ENCODE peak calls at places on chromosomes 3 and 15, in ten cellular contexts. B, M, O, C, G, V, U, N, E and X are unnamed samples.

GRCh38 chr3:140760324-140761075 is 82.6 kb downstream of the TRIM42 start:
- DNase-seq in B (no peak), M (no peak), O (no peak), C (no peak), G (no peak), V (no peak), U (no peak), N (no peak), E (no peak), X (no peak)

GRCh38 chr15:58731756-58732535 is 17.6 kb downstream of the ADAM10 start:
- DNase-seq in B (no peak), M (peak; percentile 29), O (no peak), C (no peak), G (peak; percentile 91), V (no peak), U (peak; percentile 71), N (no peak), E (no peak), X (no peak)

GRCh38 chr3:158053386-158053785 is 52.8 kb downstream of the SHOX2 start:
- DNase-seq in B (no peak), M (no peak), O (no peak), C (no peak), G (no peak), V (no peak), U (no peak), N (no peak), E (no peak), X (no peak)

GRCh38 chr15:74913041-74913440 is 6.4 kb upstream of the FAM219B start:
- DNase-seq in B (no peak), M (no peak), O (no peak), C (no peak), G (peak; percentile 27), V (no peak), U (peak; percentile 25), N (no peak), E (no peak), X (no peak)

GRCh38 chr3:176561826-176562225 is 635.5 kb downstream of the TBL1XR1 start:
- DNase-seq in B (no peak), M (no peak), O (no peak), C (no peak), G (no peak), V (no peak), U (no peak), N (no peak), E (no peak), X (no peak)

GRCh38 chr15:80020731-80021130 is 38.7 kb upstream of the ZFAND6 start:
- DNase-seq in B (no peak), M (no peak), O (no peak), C (no peak), G (no peak), V (peak; percentile 22), U (no peak), N (no peak), E (no peak), X (no peak)

GRCh38 chr3:69444980-69445379 is 59.1 kb upstream of the FRMD4B start:
- DNase-seq in B (peak; percentile 32), M (peak; percentile 58), O (no peak), C (no peak), G (peak; percentile 81), V (no peak), U (peak; percentile 43), N (no peak), E (no peak), X (no peak)

GRCh38 chr15:64699767-64700388 is 75.5 kb downstream of the RBPMS2 start:
- DNase-seq in B (no peak), M (no peak), O (no peak), C (peak; percentile 90), G (peak; percentile 60), V (no peak), U (peak; percentile 24), N (no peak), E (peak; percentile 18), X (no peak)

GRCh38 chr3:36025232-36025631 is 355.1 kb upstream of the STAC start:
- DNase-seq in B (no peak), M (no peak), O (no peak), C (no peak), G (no peak), V (no peak), U (no peak), N (no peak), E (no peak), X (no peak)

GRCh38 chr15:25504307-25504706 is 65.5 kb upstream of the UBE3A start:
- DNase-seq in B (no peak), M (no peak), O (no peak), C (no peak), G (peak; percentile 85), V (no peak), U (peak; percentile 12), N (no peak), E (no peak), X (no peak)

GRCh38 chr15:78850926-78851600 is 21.6 kb upstream of the MORF4L1 start:
- DNase-seq in B (peak; percentile 59), M (no peak), O (no peak), C (peak; percentile 50), G (no peak), V (no peak), U (no peak), N (no peak), E (peak; percentile 31), X (no peak)

GRCh38 chr3:126542340-126543241 is 16.1 kb downstream of the C3orf22 start:
- DNase-seq in B (no peak), M (no peak), O (no peak), C (no peak), G (no peak), V (no peak), U (no peak), N (no peak), E (no peak), X (no peak)

GRCh38 chr3:83890039-83890762 is 1068.6 kb upstream of the CADM2 start:
- DNase-seq in B (no peak), M (peak; percentile 16), O (no peak), C (no peak), G (no peak), V (no peak), U (no peak), N (no peak), E (no peak), X (no peak)

GRCh38 chr15:70142322-70143191 is 44.8 kb upstream of the TLE3 start:
- DNase-seq in B (no peak), M (peak; percentile 36), O (peak; percentile 21), C (no peak), G (peak; percentile 59), V (no peak), U (peak; percentile 53), N (peak; percentile 31), E (no peak), X (no peak)

GRCh38 chr3:43296565-43296964 is 10.2 kb downstream of the SNRK start:
- DNase-seq in B (no peak), M (no peak), O (peak; percentile 69), C (no peak), G (peak; percentile 57), V (no peak), U (no peak), N (peak; percentile 18), E (no peak), X (no peak)

GRCh38 chr3:192899540-192899982 is 18.1 kb downstream of the MB21D2 start:
- DNase-seq in B (no peak), M (peak; percentile 98), O (no peak), C (no peak), G (peak; percentile 89), V (no peak), U (peak; percentile 100), N (no peak), E (no peak), X (no peak)

GRCh38 chr3:48684054-48684349 is 1.7 kb downstream of the NCKIPSD start:
- DNase-seq in B (no peak), M (no peak), O (no peak), C (no peak), G (peak; percentile 37), V (no peak), U (no peak), N (no peak), E (no peak), X (no peak)

GRCh38 chr3:65927576-65927975 is 111.1 kb downstream of the MAGI1 start:
- DNase-seq in B (no peak), M (peak; percentile 4), O (no peak), C (peak; percentile 36), G (peak; percentile 23), V (no peak), U (peak; percentile 60), N (no peak), E (no peak), X (no peak)

GRCh38 chr3:156818890-156819289 is 7.3 kb upstream of the LEKR1 start:
- DNase-seq in B (no peak), M (peak; percentile 62), O (no peak), C (no peak), G (peak; percentile 88), V (no peak), U (peak; percentile 94), N (no peak), E (no peak), X (no peak)

GRCh38 chr3:195582947-195583346 is 793 bp downstream of the APOD start:
- DNase-seq in B (peak; percentile 42), M (no peak), O (no peak), C (peak; percentile 75), G (no peak), V (no peak), U (no peak), N (no peak), E (no peak), X (no peak)

GRCh38 chr3:73270839-73271483 is 209.5 kb downstream of the EBLN2 start:
- DNase-seq in B (no peak), M (peak; percentile 5), O (no peak), C (no peak), G (peak; percentile 34), V (no peak), U (no peak), N (no peak), E (no peak), X (no peak)

GRCh38 chr15:67018451-67018850 is 47.0 kb upstream of the SMAD3 start:
- DNase-seq in B (no peak), M (no peak), O (no peak), C (no peak), G (no peak), V (no peak), U (no peak), N (no peak), E (no peak), X (no peak)

GRCh38 chr3:108410531-108410984 is 99.8 kb downstream of the MYH15 start:
- DNase-seq in B (no peak), M (no peak), O (no peak), C (no peak), G (no peak), V (no peak), U (no peak), N (no peak), E (no peak), X (no peak)

GRCh38 chr3:104628185-104628789 is 738.4 kb upstream of the ALCAM start:
- DNase-seq in B (peak; percentile 2), M (peak; percentile 62), O (no peak), C (peak; percentile 80), G (peak; percentile 84), V (no peak), U (peak; percentile 77), N (no peak), E (no peak), X (peak; percentile 1)

GRCh38 chr15:34588046-34588674 is 4.7 kb upstream of the GOLGA8B start:
- DNase-seq in B (peak; percentile 67), M (peak; percentile 80), O (peak; percentile 74), C (peak; percentile 82), G (peak; percentile 88), V (no peak), U (peak; percentile 88), N (peak; percentile 47), E (peak; percentile 51), X (no peak)